ENCODE peak calls at places on chromosome 16, in six cellular contexts. Q, Y, Z, A, E and V are unnamed samples.

GRCh38 chr16:24525970-24526559 is 13.3 kb upstream of the RBBP6 start:
- DNase-seq in Q (no peak), Y (no peak), Z (peak; percentile 50), A (no peak), E (peak; percentile 71), V (no peak)

GRCh38 chr16:84503751-84504395 is 586 bp downstream of the MEAK7 start:
- DNase-seq in Q (no peak), Y (no peak), Z (peak; percentile 48), A (no peak), E (no peak), V (no peak)

GRCh38 chr16:6684076-6684673 is 648.5 kb upstream of the RBFOX1 start:
- DNase-seq in Q (no peak), Y (no peak), Z (peak; percentile 63), A (no peak), E (no peak), V (no peak)

GRCh38 chr16:1514507-1514906 is 19.0 kb upstream of the TMEM204 start:
- DNase-seq in Q (no peak), Y (no peak), Z (no peak), A (no peak), E (no peak), V (no peak)

GRCh38 chr16:27374231-27374793 is 27.7 kb upstream of the IL21R start:
- DNase-seq in Q (no peak), Y (no peak), Z (no peak), A (no peak), E (no peak), V (no peak)

GRCh38 chr16:65200374-65200773 is 78.5 kb upstream of the CDH11 start:
- DNase-seq in Q (no peak), Y (no peak), Z (no peak), A (no peak), E (no peak), V (no peak)

GRCh38 chr16:86914850-86915717 is 336.7 kb downstream of the FOXL1 start:
- DNase-seq in Q (no peak), Y (no peak), Z (no peak), A (no peak), E (no peak), V (no peak)

GRCh38 chr16:27571433-27572306 is 21.7 kb downstream of the KATNIP start:
- DNase-seq in Q (no peak), Y (no peak), Z (no peak), A (no peak), E (no peak), V (no peak)

GRCh38 chr16:30985401-30986128 is 558 bp downstream of the HSD3B7 start:
- DNase-seq in Q (no peak), Y (peak; percentile 79), Z (peak; percentile 80), A (no peak), E (no peak), V (peak; percentile 83)

GRCh38 chr16:49463529-49463928 is 89.9 kb downstream of the C16orf78 start:
- DNase-seq in Q (peak; percentile 45), Y (no peak), Z (no peak), A (peak; percentile 46), E (no peak), V (no peak)

GRCh38 chr16:75116081-75116910 is at the start of gene LDHD:
- DNase-seq in Q (no peak), Y (no peak), Z (peak; percentile 78), A (no peak), E (no peak), V (no peak)

GRCh38 chr16:53056528-53056881 is 1.7 kb downstream of the CHD9 start:
- DNase-seq in Q (no peak), Y (no peak), Z (no peak), A (no peak), E (no peak), V (no peak)

GRCh38 chr16:54284931-54285413 is 1.6 kb downstream of the IRX3 start:
- DNase-seq in Q (no peak), Y (no peak), Z (no peak), A (no peak), E (no peak), V (peak; percentile 18)

GRCh38 chr16:1082266-1082951 is 9.9 kb downstream of the SSTR5 start:
- DNase-seq in Q (no peak), Y (no peak), Z (peak; percentile 69), A (no peak), E (no peak), V (no peak)

GRCh38 chr16:27224271-27224737 is 21.0 kb downstream of the KDM8 start:
- DNase-seq in Q (no peak), Y (no peak), Z (no peak), A (no peak), E (no peak), V (no peak)

GRCh38 chr16:56961851-56962281 is at the start of gene CETP:
- DNase-seq in Q (no peak), Y (no peak), Z (no peak), A (no peak), E (no peak), V (no peak)

GRCh38 chr16:88566158-88566557 is 4.0 kb upstream of the ZC3H18 start:
- DNase-seq in Q (no peak), Y (no peak), Z (no peak), A (no peak), E (no peak), V (no peak)

GRCh38 chr16:66188786-66189725 is 177.4 kb upstream of the CDH5 start:
- DNase-seq in Q (no peak), Y (no peak), Z (peak; percentile 19), A (no peak), E (no peak), V (no peak)

GRCh38 chr16:31538199-31538598 is 10.5 kb downstream of the AHSP start:
- DNase-seq in Q (no peak), Y (no peak), Z (no peak), A (no peak), E (no peak), V (no peak)

GRCh38 chr16:75948886-75949285 is 222.6 kb upstream of the CPHXL start:
- DNase-seq in Q (no peak), Y (no peak), Z (no peak), A (no peak), E (no peak), V (no peak)

GRCh38 chr16:11312718-11313492 is 31.8 kb upstream of the PRM1 start:
- DNase-seq in Q (no peak), Y (no peak), Z (peak; percentile 59), A (no peak), E (no peak), V (no peak)